ENCODE peak calls at places on chromosome 5, in five cellular contexts. C is uterus; D is thyroid gland; G is prostate gland; I is CD8-positive, alpha-beta T cell. Y is an unnamed sample.
A peak's percentile ranks its signal among the peaks of the same experiment; 100 is the strongest.

GRCh38 chr5:91182763-91183162 is 200.4 kb downstream of the ARRDC3 start:
- DNase-seq in C (no peak), D (no peak), G (no peak), I (no peak), Y (no peak)

GRCh38 chr5:107414802-107415201 is 255.9 kb downstream of the EFNA5 start:
- DNase-seq in C (no peak), D (no peak), G (no peak), I (no peak), Y (no peak)

GRCh38 chr5:55991768-55992486 is 2.8 kb downstream of the IL6ST start:
- DNase-seq in C (no peak), D (no peak), G (no peak), I (no peak), Y (no peak)

GRCh38 chr5:75668988-75669760 is 48.1 kb downstream of the POC5 start:
- DNase-seq in C (peak; percentile 42), D (peak; percentile 27), G (no peak), I (peak; percentile 24), Y (no peak)

GRCh38 chr5:103526164-103526915 is 36.2 kb downstream of the NUDT12 start:
- DNase-seq in C (no peak), D (no peak), G (no peak), I (no peak), Y (no peak)

GRCh38 chr5:68230285-68230684 is 14.7 kb downstream of the PIK3R1 start:
- DNase-seq in C (no peak), D (no peak), G (no peak), I (no peak), Y (no peak)

GRCh38 chr5:38316544-38317224 is 58.3 kb downstream of the EGFLAM start:
- DNase-seq in C (peak; percentile 24), D (no peak), G (no peak), I (no peak), Y (no peak)

GRCh38 chr5:2075365-2075764 is 192.6 kb upstream of the IRX4 start:
- DNase-seq in C (no peak), D (no peak), G (no peak), I (no peak), Y (no peak)

GRCh38 chr5:95973793-95974325 is 12.2 kb upstream of the ELL2 start:
- DNase-seq in C (no peak), D (no peak), G (no peak), I (no peak), Y (no peak)

GRCh38 chr5:96049398-96050272 is 88.0 kb upstream of the ELL2 start:
- DNase-seq in C (no peak), D (peak; percentile 82), G (no peak), I (no peak), Y (no peak)

GRCh38 chr5:169450464-169450863 is 133.1 kb upstream of the SPDL1 start:
- DNase-seq in C (no peak), D (peak; percentile 89), G (no peak), I (no peak), Y (no peak)

GRCh38 chr5:27702339-27702820 is 664.0 kb upstream of the CDH9 start:
- DNase-seq in C (no peak), D (no peak), G (no peak), I (no peak), Y (no peak)

GRCh38 chr5:122736086-122736485 is 38.8 kb upstream of the SNX2 start:
- DNase-seq in C (no peak), D (no peak), G (no peak), I (no peak), Y (no peak)

GRCh38 chr5:159833088-159833487 is 83.2 kb upstream of the ADRA1B start:
- DNase-seq in C (no peak), D (no peak), G (no peak), I (no peak), Y (no peak)

GRCh38 chr5:132692632-132692967 is 18.8 kb downstream of the IL4 start:
- DNase-seq in C (no peak), D (no peak), G (no peak), I (no peak), Y (no peak)

GRCh38 chr5:65172486-65173129 is 309.1 kb downstream of the ADAMTS6 start:
- DNase-seq in C (no peak), D (no peak), G (no peak), I (no peak), Y (no peak)

GRCh38 chr5:36739751-36740221 is 133.4 kb downstream of the SLC1A3 start:
- DNase-seq in C (no peak), D (peak; percentile 85), G (peak; percentile 66), I (peak; percentile 31), Y (peak; percentile 71)

GRCh38 chr5:109318455-109319108 is 91.2 kb downstream of the PJA2 start:
- DNase-seq in C (no peak), D (no peak), G (no peak), I (no peak), Y (no peak)

GRCh38 chr5:167582263-167582662 is 709.2 kb upstream of the WWC1 start:
- DNase-seq in C (no peak), D (no peak), G (no peak), I (no peak), Y (no peak)
- H3K4me1 ChIP-seq in C (no peaks in the 10 kb centered on the region), D (no peaks in the 10 kb centered on the region), G (no peaks in the 10 kb centered on the region), I (no peaks in the 10 kb centered on the region), Y (no peaks in the 10 kb centered on the region)

GRCh38 chr5:180631549-180632392 is 17.6 kb downstream of the FLT4 start:
- DNase-seq in C (no peak), D (no peak), G (no peak), I (no peak), Y (no peak)
- H3K4me1 ChIP-seq in C (no peaks in the 10 kb centered on the region), D (no peaks in the 10 kb centered on the region), G (no peaks in the 10 kb centered on the region), I (no peaks in the 10 kb centered on the region), Y (no peaks in the 10 kb centered on the region)

DNA sequence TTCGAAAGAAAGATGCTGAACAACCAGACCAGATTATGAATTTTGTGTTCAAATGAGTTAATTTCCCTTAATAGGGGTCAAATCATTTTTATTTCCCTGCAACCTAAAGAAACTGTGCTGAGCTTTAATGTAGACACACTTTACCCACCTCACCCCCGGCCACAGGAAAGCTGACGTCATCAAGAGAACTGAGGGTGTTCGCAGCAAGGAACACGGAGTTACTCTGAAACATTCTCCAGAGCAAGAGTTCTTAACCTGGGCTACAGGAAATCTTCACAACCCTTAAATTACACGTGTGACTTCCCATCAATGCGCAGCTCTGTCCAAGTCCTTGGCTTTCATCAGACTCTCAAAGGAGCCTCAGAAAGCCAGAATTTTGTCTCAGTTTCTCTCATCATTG is 116.3 kb downstream of the COL23A1 start:
- DNase-seq in C (no peak), D (peak; percentile 40), G (no peak), I (no peak), Y (no peak)
- H3K4me1 ChIP-seq in C (no peaks in the 10 kb centered on the region), D (no peaks in the 10 kb centered on the region), G (no peaks in the 10 kb centered on the region), I (no peaks in the 10 kb centered on the region), Y (no peaks in the 10 kb centered on the region)

GRCh38 chr5:140328036-140328764 is 18.2 kb downstream of the HBEGF start:
- DNase-seq in C (no peak), D (no peak), G (no peak), I (no peak), Y (no peak)
- H3K4me1 ChIP-seq in C (peaks cover 4% of the 10 kb centered on the region), D (peaks cover 27% of the 10 kb centered on the region), G (peaks cover 35% of the 10 kb centered on the region), I (no peaks in the 10 kb centered on the region), Y (no peaks in the 10 kb centered on the region)

GRCh38 chr5:78508231-78508765 is 140.3 kb downstream of the LHFPL2 start:
- DNase-seq in C (no peak), D (no peak), G (no peak), I (no peak), Y (no peak)
- H3K4me1 ChIP-seq in C (peaks cover 14% of the 10 kb centered on the region), D (peaks cover 52% of the 10 kb centered on the region), G (no peaks in the 10 kb centered on the region), I (peaks cover 9% of the 10 kb centered on the region), Y (peaks cover 28% of the 10 kb centered on the region)

GRCh38 chr5:40676643-40677333 is 2.9 kb upstream of the PTGER4 start:
- DNase-seq in C (peak; percentile 25), D (no peak), G (no peak), I (no peak), Y (no peak)

GRCh38 chr5:40678021-40678939 is 1.4 kb upstream of the PTGER4 start:
- DNase-seq in C (no peak), D (no peak), G (no peak), I (no peak), Y (no peak)

GRCh38 chr5:40677456-40677855 is 2.3 kb upstream of the PTGER4 start:
- DNase-seq in C (no peak), D (no peak), G (no peak), I (no peak), Y (no peak)

GRCh38 chr5:40674661-40675235 is 5.0 kb upstream of the PTGER4 start:
- DNase-seq in C (no peak), D (no peak), G (no peak), I (no peak), Y (no peak)

DNA sequence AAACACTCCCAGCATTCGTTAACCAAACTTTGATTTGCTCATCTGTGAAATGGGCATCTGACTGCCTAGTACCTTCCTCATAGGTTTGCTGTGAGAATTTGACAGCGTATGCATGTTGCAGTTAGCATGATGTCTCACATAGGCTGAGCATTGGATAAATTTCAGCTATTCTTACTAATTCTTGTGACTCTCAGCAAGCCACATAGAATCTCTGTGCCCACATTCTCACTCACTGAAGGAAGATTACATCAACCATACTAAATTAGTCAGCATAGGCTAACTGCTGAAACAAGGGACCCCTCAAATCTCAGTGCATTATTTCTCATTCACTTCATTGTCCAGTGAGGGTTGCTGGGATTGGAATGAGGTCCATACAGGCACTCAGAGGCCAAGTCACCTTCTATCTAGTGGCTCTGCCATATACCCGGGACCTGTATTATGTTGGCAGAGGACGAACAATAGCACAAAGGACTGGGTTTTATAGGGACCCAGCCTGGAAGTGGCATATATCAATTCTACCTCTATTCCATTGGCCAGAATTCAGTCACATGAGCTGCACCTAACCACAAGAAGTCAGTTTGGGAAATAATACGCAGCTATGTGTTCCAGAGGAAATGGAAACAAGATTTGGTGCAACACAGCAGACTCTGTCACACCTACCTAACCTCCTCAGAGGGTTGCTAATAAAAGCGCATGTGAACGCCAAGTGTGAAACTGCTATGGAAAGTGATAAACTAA is 4.2 kb upstream of the PTGER4 start:
- DNase-seq in C (no peak), D (no peak), G (no peak), I (no peak), Y (no peak)
- H3K4me1 ChIP-seq in C (no peaks in the 10 kb centered on the region), D (no peaks in the 10 kb centered on the region), G (no peaks in the 10 kb centered on the region), I (peaks cover 42% of the 10 kb centered on the region), Y (no peaks in the 10 kb centered on the region)

GRCh38 chr5:72556351-72557146 is 49.3 kb upstream of the ZNF366 start:
- DNase-seq in C (peak; percentile 62), D (peak; percentile 72), G (peak; percentile 8), I (peak; percentile 3), Y (no peak)
- H3K4me1 ChIP-seq in C (no peaks in the 10 kb centered on the region), D (peaks cover 14% of the 10 kb centered on the region), G (no peaks in the 10 kb centered on the region), I (no peaks in the 10 kb centered on the region), Y (no peaks in the 10 kb centered on the region)

GRCh38 chr5:173532689-173533250 is 83.7 kb downstream of the BOD1 start:
- DNase-seq in C (no peak), D (no peak), G (no peak), I (no peak), Y (no peak)

GRCh38 chr5:173535166-173535975 is 81.1 kb downstream of the BOD1 start:
- DNase-seq in C (no peak), D (no peak), G (no peak), I (no peak), Y (no peak)

GRCh38 chr5:173534664-173535063 is 81.8 kb downstream of the BOD1 start:
- DNase-seq in C (no peak), D (no peak), G (no peak), I (no peak), Y (no peak)

GRCh38 chr5:173535976-173536639 is 80.3 kb downstream of the BOD1 start:
- DNase-seq in C (no peak), D (no peak), G (no peak), I (no peak), Y (no peak)

GRCh38 chr5:173534031-173534430 is 82.4 kb downstream of the BOD1 start:
- DNase-seq in C (no peak), D (no peak), G (no peak), I (no peak), Y (no peak)
- H3K4me1 ChIP-seq in C (no peaks in the 10 kb centered on the region), D (no peaks in the 10 kb centered on the region), G (no peaks in the 10 kb centered on the region), I (no peaks in the 10 kb centered on the region), Y (no peaks in the 10 kb centered on the region)